ENCODE peak calls at places on chromosomes 3 and 15, in four cellular contexts. C is amygdala; N is stimulated activated CD4-positive, alpha-beta T cell treated with anti-CD3 and anti-CD28 coated beads, TNF-alpha, amount 100 ng/mL, for 48 hours; G is NCI-H1105 treated with DMSO at 0.1 percent for 48 hours. I is an unnamed sample.

GRCh38 chr3:10918011-10918410 is 74.5 kb upstream of the SLC6A1 start:
- DNase-seq in C (no peak), N (no peak), G (no peak), I (no peak)

GRCh38 chr3:152350139-152350538 is 81.4 kb downstream of the MBNL1 start:
- DNase-seq in C (no peak), N (no peak), G (no peak), I (peak)

GRCh38 chr3:10995871-10996270 is 3.3 kb downstream of the SLC6A1 start:
- DNase-seq in C (no peak), N (no peak), G (no peak), I (no peak)

GRCh38 chr3:10459954-10460754 is 45.2 kb downstream of the ATP2B2 start:
- DNase-seq in C (no peak), N (peak), G (no peak), I (peak)

GRCh38 chr3:74538669-74539068 is 75.8 kb downstream of the CNTN3 start:
- DNase-seq in C (no peak), N (no peak), G (no peak), I (no peak)

GRCh38 chr15:35243758-35244157 is 158.7 kb upstream of the NANOGP8 start:
- DNase-seq in C (no peak), N (no peak), G (no peak), I (peak)

GRCh38 chr15:79339588-79340314 is 28.8 kb downstream of the TMED3 start:
- DNase-seq in C (no peak), N (no peak), G (peak), I (peak)

GRCh38 chr3:55157736-55158135 is 229.9 kb upstream of the LRTM1 start:
- DNase-seq in C (no peak), N (no peak), G (no peak), I (peak)

GRCh38 chr3:170204509-170204908 is 17.7 kb upstream of the PRKCI start:
- DNase-seq in C (no peak), N (no peak), G (no peak), I (no peak)

GRCh38 chr15:29348308-29348914 is 78.8 kb upstream of the NSMCE3 start:
- DNase-seq in C (no peak), N (no peak), G (no peak), I (no peak)

GRCh38 chr3:150783920-150784746 is 21.2 kb upstream of the SIAH2 start:
- DNase-seq in C (no peak), N (no peak), G (no peak), I (peak)

GRCh38 chr3:81744366-81744765 is 17.1 kb downstream of the GBE1 start:
- DNase-seq in C (no peak), N (no peak), G (no peak), I (peak)

GRCh38 chr3:48694610-48695051 is 8.9 kb upstream of the NCKIPSD start:
- DNase-seq in C (no peak), N (no peak), G (no peak), I (peak)

GRCh38 chr3:20225769-20226168 is 39.8 kb upstream of the SGO1 start:
- DNase-seq in C (no peak), N (no peak), G (peak), I (peak)

GRCh38 chr3:50444213-50444612 is 59.2 kb downstream of the CACNA2D2 start:
- DNase-seq in C (no peak), N (no peak), G (no peak), I (peak)

GRCh38 chr15:78338756-78339155 is 1.4 kb upstream of the CRABP1 start:
- DNase-seq in C (no peak), N (no peak), G (no peak), I (no peak)